ENCODE peak calls at places on chromosomes 12 and 14, in seven cellular contexts. One of them, this sample, is unnamed.

GRCh38 chr12:14185441-14186192 is 179.9 kb upstream of the ATF7IP start:
- DNase-seq in C1 segment of cervical spinal cord: no peak
- DNase-seq in astrocyte of the spinal cord: peak; percentile 34
- DNase-seq in GM04504: peak; percentile 3
- DNase-seq in endothelial cell: peak; percentile 48
- DNase-seq in amniotic stem cell: peak; percentile 5
- DNase-seq in mesendoderm: peak; percentile 72
- DNase-seq in this sample: no peak

GRCh38 chr12:119179335-119180021 is 747 bp downstream of the HSPB8 start:
- DNase-seq in GM04504: peak; percentile 38
- DNase-seq in endothelial cell: peak; percentile 19
- DNase-seq in mesendoderm: peak; percentile 96
- DNase-seq in amniotic stem cell: no peak
- DNase-seq in C1 segment of cervical spinal cord: no peak
- DNase-seq in astrocyte of the spinal cord: peak; percentile 37
- DNase-seq in this sample: no peak

GRCh38 chr14:94110552-94111181 is at the start of gene IFI27:
- DNase-seq in mesendoderm: no peak
- DNase-seq in endothelial cell: no peak
- DNase-seq in C1 segment of cervical spinal cord: no peak
- DNase-seq in GM04504: no peak
- DNase-seq in amniotic stem cell: no peak
- DNase-seq in astrocyte of the spinal cord: peak; percentile 17
- DNase-seq in this sample: no peak

GRCh38 chr12:132677492-132677891 is 9.7 kb downstream of the POLE start:
- DNase-seq in astrocyte of the spinal cord: no peak
- DNase-seq in endothelial cell: no peak
- DNase-seq in amniotic stem cell: no peak
- DNase-seq in C1 segment of cervical spinal cord: no peak
- DNase-seq in GM04504: no peak
- DNase-seq in mesendoderm: no peak
- DNase-seq in this sample: no peak

GRCh38 chr12:9796916-9797315 is 30.4 kb upstream of the KLRF1 start:
- DNase-seq in C1 segment of cervical spinal cord: no peak
- DNase-seq in astrocyte of the spinal cord: no peak
- DNase-seq in mesendoderm: no peak
- DNase-seq in GM04504: no peak
- DNase-seq in amniotic stem cell: no peak
- DNase-seq in endothelial cell: no peak
- DNase-seq in this sample: no peak

GRCh38 chr12:2191534-2192153 is 138.9 kb downstream of the CACNA1C start:
- DNase-seq in amniotic stem cell: no peak
- DNase-seq in mesendoderm: no peak
- DNase-seq in C1 segment of cervical spinal cord: no peak
- DNase-seq in astrocyte of the spinal cord: no peak
- DNase-seq in GM04504: no peak
- DNase-seq in endothelial cell: no peak
- DNase-seq in this sample: no peak

GRCh38 chr14:103142031-103142430 is 18.8 kb downstream of the TNFAIP2 start:
- DNase-seq in astrocyte of the spinal cord: no peak
- DNase-seq in amniotic stem cell: no peak
- DNase-seq in endothelial cell: no peak
- DNase-seq in mesendoderm: no peak
- DNase-seq in GM04504: no peak
- DNase-seq in C1 segment of cervical spinal cord: no peak
- DNase-seq in this sample: no peak

GRCh38 chr12:83954939-83955601 is 957.5 kb downstream of the SLC6A15 start:
- DNase-seq in astrocyte of the spinal cord: no peak
- DNase-seq in C1 segment of cervical spinal cord: no peak
- DNase-seq in amniotic stem cell: no peak
- DNase-seq in endothelial cell: no peak
- DNase-seq in GM04504: no peak
- DNase-seq in mesendoderm: peak; percentile 85
- DNase-seq in this sample: no peak

GRCh38 chr12:51827925-51828818 is 20.3 kb downstream of the FIGNL2 start:
- DNase-seq in endothelial cell: no peak
- DNase-seq in C1 segment of cervical spinal cord: no peak
- DNase-seq in astrocyte of the spinal cord: peak; percentile 33
- DNase-seq in amniotic stem cell: no peak
- DNase-seq in mesendoderm: peak; percentile 45
- DNase-seq in GM04504: no peak
- DNase-seq in this sample: no peak

GRCh38 chr14:55359307-55359706 is 52.3 kb downstream of the ATG14 start:
- DNase-seq in endothelial cell: no peak
- DNase-seq in amniotic stem cell: no peak
- DNase-seq in astrocyte of the spinal cord: no peak
- DNase-seq in C1 segment of cervical spinal cord: no peak
- DNase-seq in mesendoderm: no peak
- DNase-seq in GM04504: no peak
- DNase-seq in this sample: no peak

GRCh38 chr12:78340406-78340805 is 509.7 kb downstream of the NAV3 start:
- DNase-seq in mesendoderm: no peak
- DNase-seq in amniotic stem cell: no peak
- DNase-seq in astrocyte of the spinal cord: no peak
- DNase-seq in endothelial cell: no peak
- DNase-seq in GM04504: no peak
- DNase-seq in C1 segment of cervical spinal cord: no peak
- DNase-seq in this sample: no peak

GRCh38 chr12:131060011-131060703 is 106.5 kb downstream of the ADGRD1 start:
- DNase-seq in GM04504: no peak
- DNase-seq in astrocyte of the spinal cord: no peak
- DNase-seq in amniotic stem cell: no peak
- DNase-seq in mesendoderm: no peak
- DNase-seq in endothelial cell: no peak
- DNase-seq in C1 segment of cervical spinal cord: no peak
- DNase-seq in this sample: peak; percentile 21

GRCh38 chr12:12228402-12228801 is 38.4 kb downstream of the LRP6 start:
- DNase-seq in astrocyte of the spinal cord: no peak
- DNase-seq in amniotic stem cell: no peak
- DNase-seq in endothelial cell: no peak
- DNase-seq in C1 segment of cervical spinal cord: no peak
- DNase-seq in mesendoderm: no peak
- DNase-seq in GM04504: no peak
- DNase-seq in this sample: no peak

GRCh38 chr12:91813701-91814100 is 331.9 kb downstream of the BTG1 start:
- DNase-seq in endothelial cell: no peak
- DNase-seq in C1 segment of cervical spinal cord: no peak
- DNase-seq in astrocyte of the spinal cord: no peak
- DNase-seq in mesendoderm: no peak
- DNase-seq in amniotic stem cell: no peak
- DNase-seq in GM04504: no peak
- DNase-seq in this sample: no peak

GRCh38 chr12:63906876-63907275 is 62.4 kb downstream of the SRGAP1 start:
- DNase-seq in mesendoderm: no peak
- DNase-seq in C1 segment of cervical spinal cord: no peak
- DNase-seq in astrocyte of the spinal cord: no peak
- DNase-seq in amniotic stem cell: no peak
- DNase-seq in endothelial cell: no peak
- DNase-seq in GM04504: no peak
- DNase-seq in this sample: no peak

GRCh38 chr14:97021571-97022171 is 224.5 kb downstream of the VRK1 start:
- DNase-seq in endothelial cell: no peak
- DNase-seq in GM04504: no peak
- DNase-seq in amniotic stem cell: no peak
- DNase-seq in C1 segment of cervical spinal cord: no peak
- DNase-seq in mesendoderm: peak; percentile 82
- DNase-seq in astrocyte of the spinal cord: no peak
- DNase-seq in this sample: no peak

GRCh38 chr12:1464925-1465324 is 129.5 kb downstream of the FBXL14 start:
- DNase-seq in GM04504: no peak
- DNase-seq in C1 segment of cervical spinal cord: no peak
- DNase-seq in astrocyte of the spinal cord: no peak
- DNase-seq in amniotic stem cell: no peak
- DNase-seq in mesendoderm: no peak
- DNase-seq in endothelial cell: no peak
- DNase-seq in this sample: no peak

GRCh38 chr12:26789731-26790644 is 43.0 kb downstream of the ITPR2 start:
- DNase-seq in astrocyte of the spinal cord: peak; percentile 52
- DNase-seq in GM04504: peak; percentile 45
- DNase-seq in C1 segment of cervical spinal cord: no peak
- DNase-seq in mesendoderm: no peak
- DNase-seq in amniotic stem cell: no peak
- DNase-seq in endothelial cell: no peak
- DNase-seq in this sample: no peak

GRCh38 chr12:80040075-80040738 is 59.1 kb upstream of the OTOGL start:
- DNase-seq in C1 segment of cervical spinal cord: no peak
- DNase-seq in endothelial cell: no peak
- DNase-seq in amniotic stem cell: no peak
- DNase-seq in astrocyte of the spinal cord: peak; percentile 72
- DNase-seq in GM04504: no peak
- DNase-seq in mesendoderm: no peak
- DNase-seq in this sample: no peak

GRCh38 chr14:85344847-85345591 is 184.9 kb upstream of the FLRT2 start:
- DNase-seq in GM04504: no peak
- DNase-seq in endothelial cell: no peak
- DNase-seq in C1 segment of cervical spinal cord: no peak
- DNase-seq in astrocyte of the spinal cord: no peak
- DNase-seq in amniotic stem cell: no peak
- DNase-seq in mesendoderm: no peak
- DNase-seq in this sample: no peak

GRCh38 chr14:95220663-95221231 is 63.4 kb upstream of the DICER1 start:
- DNase-seq in astrocyte of the spinal cord: peak; percentile 88
- DNase-seq in amniotic stem cell: no peak
- DNase-seq in mesendoderm: peak; percentile 59
- DNase-seq in endothelial cell: no peak
- DNase-seq in C1 segment of cervical spinal cord: no peak
- DNase-seq in GM04504: no peak
- DNase-seq in this sample: no peak

GRCh38 chr12:125220404-125221273 is 155.4 kb downstream of the AACS start:
- DNase-seq in mesendoderm: peak; percentile 47
- DNase-seq in endothelial cell: no peak
- DNase-seq in GM04504: no peak
- DNase-seq in amniotic stem cell: no peak
- DNase-seq in astrocyte of the spinal cord: peak; percentile 5
- DNase-seq in C1 segment of cervical spinal cord: no peak
- DNase-seq in this sample: peak; percentile 35

GRCh38 chr12:95396849-95397498 is 77.0 kb upstream of the METAP2 start:
- DNase-seq in GM04504: peak; percentile 70
- DNase-seq in mesendoderm: no peak
- DNase-seq in astrocyte of the spinal cord: peak; percentile 19
- DNase-seq in C1 segment of cervical spinal cord: no peak
- DNase-seq in endothelial cell: no peak
- DNase-seq in amniotic stem cell: no peak
- DNase-seq in this sample: no peak

GRCh38 chr12:72089678-72090077 is 151.0 kb downstream of the TPH2 start:
- DNase-seq in endothelial cell: no peak
- DNase-seq in astrocyte of the spinal cord: no peak
- DNase-seq in mesendoderm: no peak
- DNase-seq in amniotic stem cell: no peak
- DNase-seq in GM04504: no peak
- DNase-seq in C1 segment of cervical spinal cord: no peak
- DNase-seq in this sample: no peak

GRCh38 chr12:68899251-68899771 is 33.7 kb downstream of the CPM start:
- DNase-seq in C1 segment of cervical spinal cord: no peak
- DNase-seq in mesendoderm: peak; percentile 19
- DNase-seq in endothelial cell: no peak
- DNase-seq in astrocyte of the spinal cord: peak; percentile 79
- DNase-seq in GM04504: peak; percentile 94
- DNase-seq in amniotic stem cell: peak; percentile 36
- DNase-seq in this sample: peak; percentile 71

GRCh38 chr12:126891789-126892188 is 1375.2 kb upstream of the TMEM132C start:
- DNase-seq in mesendoderm: peak; percentile 63
- DNase-seq in endothelial cell: no peak
- DNase-seq in C1 segment of cervical spinal cord: no peak
- DNase-seq in amniotic stem cell: no peak
- DNase-seq in GM04504: no peak
- DNase-seq in astrocyte of the spinal cord: no peak
- DNase-seq in this sample: no peak

GRCh38 chr12:86712425-86712843 is 456.2 kb upstream of the MGAT4C start:
- DNase-seq in astrocyte of the spinal cord: peak; percentile 98
- DNase-seq in GM04504: peak; percentile 88
- DNase-seq in C1 segment of cervical spinal cord: no peak
- DNase-seq in mesendoderm: peak; percentile 85
- DNase-seq in endothelial cell: no peak
- DNase-seq in amniotic stem cell: peak; percentile 91
- DNase-seq in this sample: no peak

GRCh38 chr12:68368332-68368731 is 36.2 kb upstream of the MDM1 start:
- DNase-seq in GM04504: no peak
- DNase-seq in astrocyte of the spinal cord: no peak
- DNase-seq in mesendoderm: no peak
- DNase-seq in C1 segment of cervical spinal cord: no peak
- DNase-seq in amniotic stem cell: no peak
- DNase-seq in endothelial cell: no peak
- DNase-seq in this sample: no peak

GRCh38 chr14:63493246-63493645 is 49.9 kb downstream of the PPP2R5E start:
- DNase-seq in astrocyte of the spinal cord: no peak
- DNase-seq in GM04504: no peak
- DNase-seq in amniotic stem cell: no peak
- DNase-seq in endothelial cell: no peak
- DNase-seq in C1 segment of cervical spinal cord: no peak
- DNase-seq in mesendoderm: peak; percentile 76
- DNase-seq in this sample: no peak

GRCh38 chr14:63406341-63406740 is 87.6 kb upstream of the GPHB5 start:
- DNase-seq in GM04504: no peak
- DNase-seq in C1 segment of cervical spinal cord: no peak
- DNase-seq in amniotic stem cell: no peak
- DNase-seq in endothelial cell: no peak
- DNase-seq in astrocyte of the spinal cord: no peak
- DNase-seq in mesendoderm: no peak
- DNase-seq in this sample: no peak

GRCh38 chr14:99757331-99758070 is 35.7 kb upstream of the EML1 start:
- DNase-seq in mesendoderm: no peak
- DNase-seq in C1 segment of cervical spinal cord: no peak
- DNase-seq in amniotic stem cell: peak; percentile 91
- DNase-seq in astrocyte of the spinal cord: peak; percentile 95
- DNase-seq in GM04504: peak; percentile 97
- DNase-seq in endothelial cell: no peak
- DNase-seq in this sample: peak; percentile 17

GRCh38 chr12:68317047-68317667 is 15.0 kb downstream of the MDM1 start:
- DNase-seq in astrocyte of the spinal cord: peak; percentile 70
- DNase-seq in GM04504: no peak
- DNase-seq in endothelial cell: peak; percentile 39
- DNase-seq in mesendoderm: peak; percentile 34
- DNase-seq in C1 segment of cervical spinal cord: no peak
- DNase-seq in amniotic stem cell: peak; percentile 60
- DNase-seq in this sample: no peak

GRCh38 chr12:130815028-130815741 is 23.9 kb downstream of the STX2 start:
- DNase-seq in GM04504: no peak
- DNase-seq in endothelial cell: no peak
- DNase-seq in amniotic stem cell: no peak
- DNase-seq in mesendoderm: no peak
- DNase-seq in C1 segment of cervical spinal cord: no peak
- DNase-seq in astrocyte of the spinal cord: no peak
- DNase-seq in this sample: no peak

GRCh38 chr12:127162902-127163301 is 1104.1 kb upstream of the TMEM132C start:
- DNase-seq in C1 segment of cervical spinal cord: no peak
- DNase-seq in endothelial cell: no peak
- DNase-seq in mesendoderm: no peak
- DNase-seq in astrocyte of the spinal cord: peak; percentile 77
- DNase-seq in GM04504: peak; percentile 60
- DNase-seq in amniotic stem cell: no peak
- DNase-seq in this sample: no peak

GRCh38 chr12:29796823-29797263 is 13.1 kb upstream of the TMTC1 start:
- DNase-seq in endothelial cell: no peak
- DNase-seq in C1 segment of cervical spinal cord: no peak
- DNase-seq in mesendoderm: peak; percentile 73
- DNase-seq in GM04504: peak; percentile 61
- DNase-seq in amniotic stem cell: no peak
- DNase-seq in astrocyte of the spinal cord: peak; percentile 92
- DNase-seq in this sample: no peak

GRCh38 chr12:121139301-121139700 is 6.6 kb downstream of the P2RX7 start:
- DNase-seq in amniotic stem cell: no peak
- DNase-seq in GM04504: no peak
- DNase-seq in endothelial cell: no peak
- DNase-seq in astrocyte of the spinal cord: no peak
- DNase-seq in C1 segment of cervical spinal cord: peak; percentile 47
- DNase-seq in mesendoderm: no peak
- DNase-seq in this sample: no peak

GRCh38 chr14:97788846-97789528 is 991.8 kb downstream of the VRK1 start:
- DNase-seq in astrocyte of the spinal cord: no peak
- DNase-seq in GM04504: no peak
- DNase-seq in C1 segment of cervical spinal cord: no peak
- DNase-seq in amniotic stem cell: no peak
- DNase-seq in endothelial cell: no peak
- DNase-seq in mesendoderm: no peak
- DNase-seq in this sample: no peak